ENCODE peak calls at places on chromosomes 1 and 21, in six cellular contexts. One of them, this sample, is unnamed.

GRCh38 chr1:202349263-202349928 is 897 bp downstream of the PPP1R12B start:
- DNase-seq in heart right ventricle: peak; percentile 48
- DNase-seq in PC-9: peak; percentile 47
- DNase-seq in Caco-2: no peak
- DNase-seq in lower lobe of right lung: no peak
- DNase-seq in fibroblast of lung: peak; percentile 67
- DNase-seq in this sample: no peak

GRCh38 chr21:36478941-36479340 is 981 bp downstream of the CLDN14 start:
- DNase-seq in fibroblast of lung: peak; percentile 55
- DNase-seq in Caco-2: no peak
- DNase-seq in heart right ventricle: no peak
- DNase-seq in PC-9: no peak
- DNase-seq in lower lobe of right lung: no peak
- DNase-seq in this sample: no peak

GRCh38 chr1:7535016-7535415 is 236.1 kb upstream of the VAMP3 start:
- DNase-seq in Caco-2: no peak
- DNase-seq in lower lobe of right lung: no peak
- DNase-seq in PC-9: no peak
- DNase-seq in heart right ventricle: no peak
- DNase-seq in fibroblast of lung: no peak
- DNase-seq in this sample: no peak

GRCh38 chr21:41847066-41847804 is 31.9 kb downstream of the PRDM15 start:
- DNase-seq in heart right ventricle: no peak
- DNase-seq in PC-9: no peak
- DNase-seq in Caco-2: no peak
- DNase-seq in fibroblast of lung: no peak
- DNase-seq in lower lobe of right lung: no peak
- DNase-seq in this sample: no peak

GRCh38 chr1:67755619-67756018 is 70.6 kb downstream of the GADD45A start:
- DNase-seq in PC-9: peak; percentile 9
- DNase-seq in heart right ventricle: no peak
- DNase-seq in fibroblast of lung: no peak
- DNase-seq in Caco-2: no peak
- DNase-seq in lower lobe of right lung: no peak
- DNase-seq in this sample: no peak

GRCh38 chr1:227323164-227323955 is 5.1 kb upstream of the CDC42BPA start:
- DNase-seq in fibroblast of lung: no peak
- DNase-seq in heart right ventricle: no peak
- DNase-seq in PC-9: peak; percentile 54
- DNase-seq in Caco-2: no peak
- DNase-seq in lower lobe of right lung: no peak
- DNase-seq in this sample: no peak

GRCh38 chr1:155078496-155079209 is at the start of gene EFNA3:
- DNase-seq in fibroblast of lung: peak; percentile 50
- DNase-seq in heart right ventricle: peak; percentile 74
- DNase-seq in PC-9: peak; percentile 33
- DNase-seq in Caco-2: peak; percentile 65
- DNase-seq in lower lobe of right lung: peak; percentile 78
- DNase-seq in this sample: no peak

GRCh38 chr1:53015508-53015860 is 46.5 kb upstream of the PODN start:
- DNase-seq in lower lobe of right lung: no peak
- DNase-seq in fibroblast of lung: no peak
- DNase-seq in PC-9: no peak
- DNase-seq in Caco-2: no peak
- DNase-seq in heart right ventricle: no peak
- DNase-seq in this sample: no peak

GRCh38 chr1:27446491-27447020 is 43.4 kb downstream of the WASF2 start:
- DNase-seq in fibroblast of lung: no peak
- DNase-seq in lower lobe of right lung: no peak
- DNase-seq in PC-9: no peak
- DNase-seq in Caco-2: no peak
- DNase-seq in heart right ventricle: no peak
- DNase-seq in this sample: no peak

GRCh38 chr1:1629430-1630190 is 2.4 kb upstream of the MMP23B start:
- DNase-seq in heart right ventricle: no peak
- DNase-seq in lower lobe of right lung: peak; percentile 49
- DNase-seq in fibroblast of lung: no peak
- DNase-seq in Caco-2: no peak
- DNase-seq in PC-9: no peak
- DNase-seq in this sample: no peak

GRCh38 chr1:201595381-201595780 is 56.5 kb downstream of the NAV1 start:
- DNase-seq in heart right ventricle: no peak
- DNase-seq in lower lobe of right lung: no peak
- DNase-seq in Caco-2: no peak
- DNase-seq in fibroblast of lung: no peak
- DNase-seq in PC-9: no peak
- DNase-seq in this sample: no peak

GRCh38 chr1:32318127-32318869 is 17.7 kb downstream of the MARCKSL1 start:
- DNase-seq in heart right ventricle: no peak
- DNase-seq in lower lobe of right lung: no peak
- DNase-seq in PC-9: no peak
- DNase-seq in Caco-2: no peak
- DNase-seq in fibroblast of lung: no peak
- DNase-seq in this sample: no peak

DNA sequence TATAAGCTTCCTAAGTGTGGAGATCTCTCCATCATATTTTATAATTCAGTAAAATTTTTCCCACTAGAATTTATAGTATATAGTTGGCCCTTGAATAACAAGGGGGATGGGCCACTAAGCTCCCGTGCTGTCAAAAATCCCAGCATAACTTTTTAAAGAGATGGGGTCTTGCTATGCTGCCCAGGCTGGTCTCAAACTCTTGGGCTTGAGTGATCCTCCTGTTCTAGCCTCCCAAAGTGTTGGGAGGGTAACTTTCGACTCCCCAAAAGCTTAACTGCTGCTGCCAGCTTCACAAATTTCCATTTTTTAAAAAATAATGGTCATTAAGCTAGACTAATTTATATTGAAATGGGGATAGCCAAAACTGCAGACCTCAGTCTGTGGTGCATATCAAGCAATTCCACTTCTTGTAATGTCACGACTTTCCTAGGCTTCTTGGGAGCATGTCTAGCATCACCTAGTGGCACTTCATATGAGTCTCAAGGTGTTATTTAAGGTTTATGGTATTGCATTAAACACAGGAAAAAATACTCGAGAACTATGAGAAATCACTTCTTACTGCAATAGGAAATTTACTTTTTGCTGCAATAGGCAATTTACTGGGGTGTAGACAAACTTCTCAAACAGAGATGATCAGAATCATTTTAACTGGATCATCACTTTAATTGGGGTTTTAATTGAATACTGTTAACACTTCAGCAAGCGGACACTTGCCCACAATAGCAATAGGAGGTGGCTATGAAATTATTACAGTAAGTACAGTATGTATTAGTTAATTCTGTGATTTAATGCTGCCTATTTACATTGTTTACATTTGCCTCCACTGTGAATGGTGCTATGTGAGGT is 19.3 kb upstream of the ACTA1 start:
- DNase-seq in Caco-2: no peak
- DNase-seq in lower lobe of right lung: no peak
- DNase-seq in heart right ventricle: no peak
- DNase-seq in fibroblast of lung: peak; percentile 30
- DNase-seq in PC-9: no peak
- DNase-seq in this sample: no peak
- TF ChIP-seq CTCF in Caco-2: peak; percentile 78
- TF ChIP-seq CTCF in lower lobe of right lung: peak; percentile 30
- TF ChIP-seq CTCF in heart right ventricle: peak; percentile 45
- TF ChIP-seq CTCF in fibroblast of lung: peak; percentile 43
- TF ChIP-seq CTCF in PC-9: peak; percentile 64
- TF ChIP-seq CTCF in this sample: peak; percentile 49

GRCh38 chr1:38256072-38256471 is 209.5 kb upstream of the POU3F1 start:
- DNase-seq in fibroblast of lung: no peak
- DNase-seq in Caco-2: no peak
- DNase-seq in heart right ventricle: no peak
- DNase-seq in PC-9: no peak
- DNase-seq in lower lobe of right lung: no peak
- DNase-seq in this sample: no peak
- H3K4me3 ChIP-seq in fibroblast of lung: no peak overlapping the region
- H3K4me3 ChIP-seq in Caco-2: no peak overlapping the region
- H3K4me3 ChIP-seq in heart right ventricle: no peak overlapping the region
- H3K4me3 ChIP-seq in PC-9: no peak overlapping the region
- H3K4me3 ChIP-seq in lower lobe of right lung: no peak overlapping the region
- H3K4me3 ChIP-seq in this sample: no peak overlapping the region

DNA sequence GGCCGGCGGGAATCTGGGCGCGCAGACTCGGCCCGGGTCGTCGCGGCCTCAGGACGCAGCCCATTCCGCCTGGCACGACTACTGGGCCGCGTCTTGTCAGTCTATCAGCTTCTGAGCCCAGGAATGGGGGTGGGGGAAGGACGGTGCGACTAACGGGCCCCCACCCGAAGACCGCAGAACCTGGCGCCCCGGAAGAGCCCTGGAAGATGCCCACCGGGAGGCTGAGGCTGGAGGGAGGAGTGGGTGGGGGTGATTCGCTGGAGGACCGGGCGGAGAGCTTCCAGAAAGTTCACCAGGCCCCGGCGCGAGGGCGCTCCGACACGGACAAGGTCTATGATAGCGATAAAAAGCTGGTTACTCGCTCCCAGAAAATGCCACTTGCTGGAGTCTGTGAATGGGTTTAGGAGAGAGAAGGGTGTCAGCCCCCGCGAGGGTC is 1.7 kb upstream of the DMRTA2 start:
- DNase-seq in lower lobe of right lung: no peak
- DNase-seq in PC-9: no peak
- DNase-seq in fibroblast of lung: no peak
- DNase-seq in Caco-2: no peak
- DNase-seq in heart right ventricle: no peak
- DNase-seq in this sample: no peak
- H3K27me3 ChIP-seq in lower lobe of right lung: peaks cover 98% of the 10 kb centered on the region
- H3K27me3 ChIP-seq in PC-9: no peaks in the 10 kb centered on the region
- H3K27me3 ChIP-seq in fibroblast of lung: peaks cover 97% of the 10 kb centered on the region
- H3K27me3 ChIP-seq in Caco-2: peaks cover 3% of the 10 kb centered on the region
- H3K27me3 ChIP-seq in heart right ventricle: peaks cover 100% of the 10 kb centered on the region
- H3K27me3 ChIP-seq in this sample: peaks cover 87% of the 10 kb centered on the region

GRCh38 chr1:9576903-9577302 is 11.8 kb upstream of the TMEM201 start:
- DNase-seq in fibroblast of lung: no peak
- DNase-seq in Caco-2: no peak
- DNase-seq in PC-9: no peak
- DNase-seq in heart right ventricle: no peak
- DNase-seq in lower lobe of right lung: no peak
- DNase-seq in this sample: no peak
- TF ChIP-seq CTCF in fibroblast of lung: no peak
- TF ChIP-seq CTCF in Caco-2: peak; percentile 5
- TF ChIP-seq CTCF in PC-9: no peak
- TF ChIP-seq CTCF in heart right ventricle: no peak
- TF ChIP-seq CTCF in lower lobe of right lung: no peak
- TF ChIP-seq CTCF in this sample: no peak

GRCh38 chr1:207813513-207813881 is 61.6 kb downstream of the CD46 start:
- DNase-seq in heart right ventricle: no peak
- DNase-seq in Caco-2: no peak
- DNase-seq in lower lobe of right lung: no peak
- DNase-seq in PC-9: no peak
- DNase-seq in fibroblast of lung: no peak
- DNase-seq in this sample: no peak
- H3K4me3 ChIP-seq in heart right ventricle: peak overlapping the region; percentile 16
- H3K4me3 ChIP-seq in Caco-2: no peak overlapping the region
- H3K4me3 ChIP-seq in lower lobe of right lung: no peak overlapping the region
- H3K4me3 ChIP-seq in PC-9: no peak overlapping the region
- H3K4me3 ChIP-seq in fibroblast of lung: no peak overlapping the region
- H3K4me3 ChIP-seq in this sample: peak overlapping the region; percentile 53

DNA sequence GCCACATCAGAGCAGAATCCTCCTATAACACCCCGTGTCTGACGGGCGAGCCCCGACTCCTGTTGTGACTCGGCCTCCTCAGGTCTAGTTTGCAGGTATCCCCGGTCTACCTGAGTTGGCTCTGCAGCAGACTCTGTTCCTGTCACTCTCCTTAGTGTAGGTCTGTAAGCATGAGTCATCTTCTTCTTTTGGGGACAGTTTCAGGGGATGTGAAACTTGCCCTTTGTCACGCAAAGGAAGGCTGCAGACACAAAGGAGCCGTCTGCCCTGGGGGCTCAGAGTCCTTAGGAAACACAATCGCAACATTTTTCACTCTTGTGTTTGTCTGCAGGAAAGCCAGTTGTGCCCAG is 183.2 kb downstream of the RUNX1 start:
- DNase-seq in PC-9: peak; percentile 89
- DNase-seq in Caco-2: peak; percentile 48
- DNase-seq in fibroblast of lung: no peak
- DNase-seq in heart right ventricle: no peak
- DNase-seq in lower lobe of right lung: no peak
- DNase-seq in this sample: no peak
- H3K27me3 ChIP-seq in PC-9: no peaks in the 10 kb centered on the region
- H3K27me3 ChIP-seq in Caco-2: no peaks in the 10 kb centered on the region
- H3K27me3 ChIP-seq in fibroblast of lung: no peaks in the 10 kb centered on the region
- H3K27me3 ChIP-seq in heart right ventricle: peaks cover under 1% of the 10 kb centered on the region
- H3K27me3 ChIP-seq in lower lobe of right lung: no peaks in the 10 kb centered on the region
- H3K27me3 ChIP-seq in this sample: no peaks in the 10 kb centered on the region

DNA sequence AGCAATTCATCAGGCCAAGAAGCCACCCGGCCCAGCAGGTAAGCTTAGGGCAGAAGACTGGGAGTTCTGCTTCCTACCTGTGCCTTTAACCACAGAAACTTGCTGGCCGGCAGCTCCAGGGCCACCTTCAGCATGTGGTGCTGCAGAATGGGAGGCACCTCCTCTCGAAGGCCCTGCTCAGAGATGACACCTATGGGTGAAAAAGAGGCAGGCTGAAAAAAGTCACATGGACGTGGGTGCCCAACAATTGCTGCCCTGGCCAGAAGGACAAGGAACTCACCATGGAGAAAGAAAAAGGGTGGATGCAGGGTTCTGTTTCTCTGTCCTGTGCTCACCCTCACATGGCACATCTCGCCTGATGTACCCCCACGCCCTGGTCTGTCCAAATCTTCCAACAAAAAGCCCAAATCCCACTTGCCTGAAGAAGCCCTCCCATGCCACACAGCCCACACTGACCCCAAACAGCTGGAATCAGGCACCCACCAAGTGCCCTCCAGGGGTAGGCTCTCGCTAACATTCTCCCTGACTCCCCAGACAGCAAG is 33.0 kb downstream of the URB1 start:
- DNase-seq in fibroblast of lung: no peak
- DNase-seq in Caco-2: no peak
- DNase-seq in PC-9: no peak
- DNase-seq in lower lobe of right lung: no peak
- DNase-seq in heart right ventricle: no peak
- DNase-seq in this sample: no peak
- TF ChIP-seq CTCF in fibroblast of lung: peak; percentile 12
- TF ChIP-seq CTCF in Caco-2: peak; percentile 43
- TF ChIP-seq CTCF in PC-9: peak; percentile 23
- TF ChIP-seq CTCF in lower lobe of right lung: no peak
- TF ChIP-seq CTCF in heart right ventricle: peak; percentile 24
- TF ChIP-seq CTCF in this sample: no peak

GRCh38 chr1:118984086-118984989 is 3.8 kb downstream of the TBX15 start:
- DNase-seq in fibroblast of lung: no peak
- DNase-seq in lower lobe of right lung: no peak
- DNase-seq in Caco-2: no peak
- DNase-seq in heart right ventricle: no peak
- DNase-seq in PC-9: no peak
- DNase-seq in this sample: no peak

GRCh38 chr1:118983558-118984021 is 4.6 kb downstream of the TBX15 start:
- DNase-seq in heart right ventricle: no peak
- DNase-seq in Caco-2: no peak
- DNase-seq in fibroblast of lung: no peak
- DNase-seq in lower lobe of right lung: no peak
- DNase-seq in PC-9: no peak
- DNase-seq in this sample: no peak

GRCh38 chr1:118986291-118986838 is 1.8 kb downstream of the TBX15 start:
- DNase-seq in PC-9: no peak
- DNase-seq in lower lobe of right lung: no peak
- DNase-seq in heart right ventricle: no peak
- DNase-seq in fibroblast of lung: no peak
- DNase-seq in Caco-2: no peak
- DNase-seq in this sample: no peak

GRCh38 chr1:118985611-118986290 is 2.4 kb downstream of the TBX15 start:
- DNase-seq in fibroblast of lung: no peak
- DNase-seq in PC-9: no peak
- DNase-seq in Caco-2: no peak
- DNase-seq in lower lobe of right lung: no peak
- DNase-seq in heart right ventricle: no peak
- DNase-seq in this sample: no peak

GRCh38 chr1:118984990-118985608 is 3.0 kb downstream of the TBX15 start:
- DNase-seq in lower lobe of right lung: no peak
- DNase-seq in fibroblast of lung: no peak
- DNase-seq in Caco-2: no peak
- DNase-seq in heart right ventricle: no peak
- DNase-seq in PC-9: no peak
- DNase-seq in this sample: no peak
- H3K4me3 ChIP-seq in lower lobe of right lung: peak overlapping the region; percentile 39
- H3K4me3 ChIP-seq in fibroblast of lung: no peak overlapping the region
- H3K4me3 ChIP-seq in Caco-2: no peak overlapping the region
- H3K4me3 ChIP-seq in heart right ventricle: no peak overlapping the region
- H3K4me3 ChIP-seq in PC-9: no peak overlapping the region
- H3K4me3 ChIP-seq in this sample: peak overlapping the region; percentile 54